ENCODE peak calls at places on chromosomes 11 and 22, in seven cellular contexts. S is ascending aorta; V is HL-60; E is effector memory CD4-positive, alpha-beta T cell; X is uterus; W is A549; A is prostate gland. R is an unnamed sample.

GRCh38 chr11:39724404-39724803 is 1735.0 kb downstream of the LRRC4C start:
- DNase-seq in X (no peak), W (no peak), V (no peak), A (no peak), S (no peak), E (no peak), R (no peak)

GRCh38 chr11:12120031-12121008 is 9.9 kb downstream of the MICAL2 start:
- DNase-seq in X (no peak), A (no peak), W (no peak), V (no peak), E (no peak), S (no peak), R (no peak)

GRCh38 chr11:68297812-68298658 is 14.4 kb upstream of the LRP5 start:
- DNase-seq in W (peak; percentile 81), E (peak; percentile 49), V (no peak), S (no peak), A (peak; percentile 53), X (peak; percentile 74), R (peak; percentile 73)

GRCh38 chr11:126468102-126468521 is 112.6 kb downstream of the ST3GAL4 start:
- DNase-seq in S (no peak), X (no peak), E (no peak), V (peak; percentile 28), W (no peak), A (no peak), R (no peak)

GRCh38 chr22:44609589-44609988 is 92.4 kb upstream of the PRR5 start:
- DNase-seq in V (no peak), W (no peak), S (no peak), E (no peak), X (no peak), A (no peak), R (no peak)

GRCh38 chr11:76030286-76030685 is 176.0 kb downstream of the WNT11 start:
- DNase-seq in V (no peak), A (no peak), X (no peak), S (no peak), E (no peak), W (peak; percentile 93), R (no peak)

GRCh38 chr22:44735518-44736428 is 16.6 kb upstream of the ARHGAP8 start:
- DNase-seq in X (peak; percentile 70), A (peak; percentile 60), E (peak; percentile 67), S (peak; percentile 18), V (peak; percentile 27), W (peak; percentile 56), R (peak; percentile 20)

GRCh38 chr22:31829505-31829904 is 75.7 kb downstream of the DEPDC5 start:
- DNase-seq in V (peak; percentile 13), W (peak; percentile 81), S (no peak), A (no peak), X (peak; percentile 22), E (no peak), R (no peak)

GRCh38 chr22:20083891-20084546 is 4.0 kb downstream of the DGCR8 start:
- DNase-seq in A (no peak), E (no peak), V (no peak), X (no peak), S (no peak), W (no peak), R (no peak)

GRCh38 chr11:126573325-126574076 is 218.0 kb downstream of the ST3GAL4 start:
- DNase-seq in S (no peak), W (no peak), X (no peak), V (no peak), A (no peak), E (no peak), R (no peak)

GRCh38 chr22:47778160-47778658 is 1015.8 kb downstream of the TBC1D22A start:
- DNase-seq in A (no peak), V (no peak), E (no peak), S (no peak), W (no peak), X (no peak), R (no peak)

GRCh38 chr11:7436146-7436545 is 49.2 kb upstream of the OLFML1 start:
- DNase-seq in V (no peak), X (no peak), A (no peak), W (no peak), E (no peak), S (no peak), R (no peak)

GRCh38 chr11:131745405-131745804 is 375.0 kb downstream of the NTM start:
- DNase-seq in S (no peak), X (no peak), W (no peak), E (no peak), V (no peak), A (no peak), R (no peak)

GRCh38 chr11:47538741-47539575 is 14.0 kb downstream of the CELF1 start:
- DNase-seq in X (no peak), E (no peak), W (no peak), A (no peak), V (no peak), S (no peak), R (no peak)

GRCh38 chr11:36822829-36823228 is 224.8 kb upstream of the RAG2 start:
- DNase-seq in X (no peak), E (no peak), A (no peak), V (no peak), S (no peak), W (no peak), R (no peak)
- H3K27ac ChIP-seq in X (no peak overlapping the region), E (no peak overlapping the region), A (no peak overlapping the region), V (no peak overlapping the region), S (no peak overlapping the region), W (no peak overlapping the region), R (no peak overlapping the region)

GRCh38 chr22:40477683-40478348 is 107.4 kb downstream of the SGSM3 start:
- DNase-seq in S (no peak), A (no peak), V (no peak), W (no peak), X (no peak), E (no peak), R (no peak)

GRCh38 chr22:40478456-40479125 is 108.2 kb downstream of the SGSM3 start:
- DNase-seq in X (no peak), E (no peak), V (no peak), A (no peak), W (no peak), S (no peak), R (no peak)

GRCh38 chr22:40480996-40481395 is 110.6 kb downstream of the SGSM3 start:
- DNase-seq in S (no peak), V (no peak), A (no peak), W (no peak), X (no peak), E (no peak), R (no peak)

GRCh38 chr22:40479126-40479800 is 108.9 kb downstream of the SGSM3 start:
- DNase-seq in V (no peak), W (no peak), A (no peak), S (no peak), X (no peak), E (no peak), R (no peak)

GRCh38 chr22:40479887-40480538 is 109.6 kb downstream of the SGSM3 start:
- DNase-seq in A (no peak), X (no peak), E (no peak), W (no peak), V (peak; percentile 73), S (no peak), R (no peak)
- H3K27ac ChIP-seq in A (no peak overlapping the region), X (no peak overlapping the region), E (no peak overlapping the region), W (peak overlapping the region; percentile 70), V (peak overlapping the region; percentile 35), S (no peak overlapping the region), R (no peak overlapping the region)

DNA sequence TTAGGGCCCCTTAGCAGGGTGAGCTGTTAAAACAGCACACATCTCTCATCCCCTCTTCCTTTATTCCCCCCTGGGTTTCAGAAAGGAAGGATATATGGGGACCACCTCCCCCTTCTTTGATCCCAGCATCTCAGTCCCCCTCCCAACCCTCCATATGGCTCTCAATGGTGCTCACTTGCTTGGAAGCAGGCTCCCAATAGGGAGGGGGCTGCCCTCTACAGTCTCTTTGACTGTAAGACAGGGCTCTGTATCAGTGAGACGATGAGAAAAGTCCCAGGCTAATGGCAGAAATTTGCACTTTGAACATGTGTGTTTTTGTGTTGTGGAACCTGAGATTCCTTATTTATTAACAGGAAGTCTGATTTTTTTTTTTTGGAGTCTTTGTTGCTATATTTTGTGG is 4.2 kb upstream of the CNTF start:
- DNase-seq in V (no peak), E (no peak), X (no peak), A (no peak), S (no peak), W (peak; percentile 8), R (no peak)
- H3K27ac ChIP-seq in V (no peak overlapping the region), E (no peak overlapping the region), X (no peak overlapping the region), A (no peak overlapping the region), S (no peak overlapping the region), W (no peak overlapping the region), R (no peak overlapping the region)

GRCh38 chr22:32855023-32855756 is 53.7 kb downstream of the TIMP3 start:
- DNase-seq in X (no peak), A (no peak), V (no peak), S (no peak), W (no peak), E (no peak), R (no peak)

GRCh38 chr22:32853662-32854061 is 52.2 kb downstream of the TIMP3 start:
- DNase-seq in X (no peak), A (no peak), E (no peak), S (no peak), V (no peak), W (no peak), R (no peak)

GRCh38 chr22:32852346-32853251 is 51.1 kb downstream of the TIMP3 start:
- DNase-seq in S (no peak), A (peak; percentile 68), E (no peak), V (no peak), X (peak; percentile 80), W (no peak), R (no peak)

GRCh38 chr22:32850591-32851517 is 49.3 kb downstream of the TIMP3 start:
- DNase-seq in W (no peak), S (peak; percentile 58), E (no peak), A (no peak), V (no peak), X (peak; percentile 90), R (peak; percentile 50)

DNA sequence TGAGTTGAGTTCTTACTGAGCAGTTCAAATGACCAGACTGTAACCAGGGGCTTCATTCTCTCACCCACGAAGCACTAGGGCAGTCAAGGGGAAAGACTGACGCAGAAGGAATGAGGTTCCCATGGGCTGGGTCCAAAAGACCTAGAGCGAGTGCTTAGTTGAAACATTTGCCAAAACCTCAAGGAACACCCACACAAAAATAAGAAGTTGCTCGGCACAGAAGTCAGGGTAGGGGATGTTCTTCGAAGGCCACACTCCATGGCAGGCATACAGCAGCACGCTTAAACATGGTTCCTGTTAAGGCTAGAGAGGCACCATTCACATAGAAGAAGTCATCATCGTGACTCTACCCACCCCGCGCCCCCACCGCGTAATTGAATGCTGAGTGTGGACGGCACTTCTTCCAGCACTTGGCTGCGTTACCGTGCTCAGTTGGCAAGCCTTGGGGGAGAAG is 52.9 kb downstream of the TIMP3 start:
- DNase-seq in E (no peak), W (no peak), S (no peak), V (no peak), A (no peak), X (no peak), R (no peak)
- H3K27ac ChIP-seq in E (no peak overlapping the region), W (no peak overlapping the region), S (no peak overlapping the region), V (no peak overlapping the region), A (no peak overlapping the region), X (peak overlapping the region; percentile 82), R (no peak overlapping the region)

DNA sequence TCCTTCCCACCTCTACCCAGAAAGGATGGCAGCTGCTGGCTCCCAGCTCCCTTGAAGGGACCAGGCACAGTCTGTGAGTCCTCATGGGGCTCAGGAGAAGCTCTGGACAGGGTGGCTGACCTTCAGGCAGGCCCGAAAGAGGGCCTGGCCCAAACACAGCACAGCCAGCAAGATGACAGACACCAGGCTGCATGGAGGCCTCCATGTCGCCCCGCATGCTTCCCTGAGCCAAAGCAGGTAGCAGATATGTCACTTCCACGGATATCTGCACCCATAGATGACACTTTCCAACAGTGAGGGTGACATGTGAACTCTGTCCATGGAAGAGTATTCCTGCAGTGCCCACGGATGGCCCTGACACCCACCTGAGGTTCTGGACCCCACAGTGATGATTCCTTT is 18.4 kb downstream of the EIF1AD start:
- DNase-seq in A (no peak), W (no peak), E (no peak), V (no peak), X (no peak), S (no peak), R (no peak)
- H3K27ac ChIP-seq in A (no peak overlapping the region), W (no peak overlapping the region), E (no peak overlapping the region), V (no peak overlapping the region), X (no peak overlapping the region), S (no peak overlapping the region), R (no peak overlapping the region)

R was measured in caudate nucleus.